ENCODE peak calls at places on chromosomes 12 and 14, in ten cellular contexts. Y is body of pancreas, F is heart right ventricle, L is transverse colon, S is gastrocnemius medialis, O is neural progenitor cell, E is colonic mucosa, U is heart left ventricle, A is testis, W is PC-3. D is an unnamed sample.

GRCh38 chr14:30317729-30318128 is 241.2 kb upstream of the G2E3 start:
- DNase-seq in Y (no peak), F (no peak), L (no peak), S (no peak), O (no peak), E (no peak), U (no peak), A (no peak), W (no peak), D (no peak)

GRCh38 chr12:54357802-54358619 is 6.3 kb downstream of the GPR84 start:
- DNase-seq in Y (no peak), F (no peak), L (peak; percentile 32), S (no peak), O (peak; percentile 22), E (no peak), U (no peak), A (no peak), W (peak; percentile 38), D (no peak)

GRCh38 chr12:2779281-2779680 is 15.5 kb upstream of the FKBP4 start:
- DNase-seq in Y (no peak), F (no peak), L (peak; percentile 41), S (no peak), O (peak; percentile 45), E (no peak), U (no peak), A (no peak), W (no peak), D (no peak)

GRCh38 chr14:69855180-69855817 is 23.9 kb upstream of the SMOC1 start:
- DNase-seq in Y (no peak), F (no peak), L (no peak), S (no peak), O (no peak), E (no peak), U (no peak), A (no peak), W (no peak), D (no peak)

GRCh38 chr12:78863482-78864427 is 819 bp upstream of the SYT1 start:
- DNase-seq in Y (peak; percentile 66), F (peak; percentile 11), L (peak; percentile 38), S (no peak), O (peak; percentile 81), E (peak; percentile 62), U (peak; percentile 17), A (peak; percentile 43), W (peak; percentile 53), D (peak; percentile 14)

GRCh38 chr12:70319632-70320031 is 46.5 kb upstream of the KCNMB4 start:
- DNase-seq in Y (no peak), F (no peak), L (no peak), S (no peak), O (no peak), E (no peak), U (no peak), A (no peak), W (no peak), D (no peak)

GRCh38 chr12:27635349-27635972 is 60.8 kb upstream of the REP15 start:
- DNase-seq in Y (no peak), F (no peak), L (no peak), S (no peak), O (peak; percentile 51), E (no peak), U (no peak), A (no peak), W (peak; percentile 80), D (no peak)

GRCh38 chr12:10672231-10672868 is 1.5 kb downstream of the STYK1 start:
- DNase-seq in Y (no peak), F (no peak), L (peak; percentile 71), S (no peak), O (no peak), E (peak; percentile 78), U (no peak), A (no peak), W (peak; percentile 13), D (no peak)

GRCh38 chr12:10668526-10668925 is 5.3 kb downstream of the STYK1 start:
- DNase-seq in Y (no peak), F (no peak), L (peak; percentile 24), S (no peak), O (no peak), E (no peak), U (no peak), A (no peak), W (no peak), D (no peak)

GRCh38 chr12:67916266-67916970 is 72.8 kb upstream of the IFNG-AS1 start:
- DNase-seq in Y (no peak), F (no peak), L (no peak), S (no peak), O (no peak), E (no peak), U (no peak), A (no peak), W (no peak), D (no peak)

GRCh38 chr12:130945793-130946492 is 7.8 kb upstream of the ADGRD1 start:
- DNase-seq in Y (no peak), F (no peak), L (no peak), S (no peak), O (no peak), E (no peak), U (no peak), A (peak; percentile 47), W (no peak), D (no peak)

GRCh38 chr14:52365071-52365470 is 51.0 kb downstream of the PTGER2 start:
- DNase-seq in Y (no peak), F (no peak), L (no peak), S (no peak), O (no peak), E (no peak), U (no peak), A (no peak), W (no peak), D (no peak)

GRCh38 chr12:123118397-123118945 is 32.4 kb downstream of the PITPNM2 start:
- DNase-seq in Y (no peak), F (no peak), L (peak; percentile 45), S (no peak), O (no peak), E (no peak), U (no peak), A (no peak), W (no peak), D (no peak)

GRCh38 chr12:121958521-121959240 is 40.3 kb downstream of the CFAP251 start:
- DNase-seq in Y (no peak), F (no peak), L (no peak), S (no peak), O (peak; percentile 9), E (no peak), U (no peak), A (no peak), W (no peak), D (no peak)

GRCh38 chr12:13566286-13566685 is 369.8 kb downstream of the EMP1 start:
- DNase-seq in Y (no peak), F (no peak), L (no peak), S (no peak), O (no peak), E (no peak), U (no peak), A (no peak), W (no peak), D (no peak)

GRCh38 chr12:109625131-109625559 is 51.6 kb downstream of the MVK start:
- DNase-seq in Y (no peak), F (no peak), L (no peak), S (peak; percentile 86), O (no peak), E (peak; percentile 20), U (peak; percentile 29), A (peak; percentile 23), W (peak; percentile 62), D (peak; percentile 60)

GRCh38 chr14:101827286-101827685 is 65.8 kb downstream of the PPP2R5C start:
- DNase-seq in Y (no peak), F (no peak), L (no peak), S (no peak), O (no peak), E (no peak), U (no peak), A (no peak), W (no peak), D (no peak)

GRCh38 chr12:132187646-132188450 is 43.6 kb downstream of the NOC4L start:
- DNase-seq in Y (no peak), F (peak; percentile 10), L (no peak), S (no peak), O (no peak), E (no peak), U (no peak), A (no peak), W (no peak), D (no peak)

GRCh38 chr14:100028990-100029677 is 36.1 kb upstream of the EVL start:
- DNase-seq in Y (no peak), F (no peak), L (no peak), S (no peak), O (no peak), E (no peak), U (no peak), A (no peak), W (peak; percentile 21), D (no peak)
- H3K4me1 ChIP-seq in Y (peaks cover 46% of the 10 kb centered on the region), F (peaks cover 36% of the 10 kb centered on the region), L (peaks cover 4% of the 10 kb centered on the region), S (peaks cover 15% of the 10 kb centered on the region), O (no peaks in the 10 kb centered on the region), E (no peaks in the 10 kb centered on the region), U (peaks cover 31% of the 10 kb centered on the region), A (peaks cover 14% of the 10 kb centered on the region), W (peaks cover 48% of the 10 kb centered on the region), D (peaks cover 13% of the 10 kb centered on the region)

GRCh38 chr12:112116232-112117060 is 7.9 kb upstream of the NAA25 start:
- DNase-seq in Y (peak; percentile 83), F (peak; percentile 73), L (peak; percentile 41), S (peak; percentile 36), O (peak; percentile 92), E (peak; percentile 58), U (peak; percentile 81), A (peak; percentile 85), W (no peak), D (peak; percentile 50)
- H3K4me3 ChIP-seq in Y (no peak overlapping the region), F (peak overlapping the region; percentile 25), L (no peak overlapping the region), S (no peak overlapping the region), O (peak overlapping the region; percentile 23), E (no peak overlapping the region), U (peak overlapping the region; percentile 18), A (no peak overlapping the region), W (no peak overlapping the region), D (peak overlapping the region; percentile 38)

GRCh38 chr12:125528300-125528699 is 463.1 kb downstream of the AACS start:
- DNase-seq in Y (no peak), F (no peak), L (no peak), S (no peak), O (no peak), E (no peak), U (no peak), A (no peak), W (no peak), D (no peak)
- TF ChIP-seq CTCF in Y (no peak), F (no peak), L (no peak), S (no peak), O (no peak), E (no peak), U (no peak), A (no peak), W (no peak), D (no peak)

DNA sequence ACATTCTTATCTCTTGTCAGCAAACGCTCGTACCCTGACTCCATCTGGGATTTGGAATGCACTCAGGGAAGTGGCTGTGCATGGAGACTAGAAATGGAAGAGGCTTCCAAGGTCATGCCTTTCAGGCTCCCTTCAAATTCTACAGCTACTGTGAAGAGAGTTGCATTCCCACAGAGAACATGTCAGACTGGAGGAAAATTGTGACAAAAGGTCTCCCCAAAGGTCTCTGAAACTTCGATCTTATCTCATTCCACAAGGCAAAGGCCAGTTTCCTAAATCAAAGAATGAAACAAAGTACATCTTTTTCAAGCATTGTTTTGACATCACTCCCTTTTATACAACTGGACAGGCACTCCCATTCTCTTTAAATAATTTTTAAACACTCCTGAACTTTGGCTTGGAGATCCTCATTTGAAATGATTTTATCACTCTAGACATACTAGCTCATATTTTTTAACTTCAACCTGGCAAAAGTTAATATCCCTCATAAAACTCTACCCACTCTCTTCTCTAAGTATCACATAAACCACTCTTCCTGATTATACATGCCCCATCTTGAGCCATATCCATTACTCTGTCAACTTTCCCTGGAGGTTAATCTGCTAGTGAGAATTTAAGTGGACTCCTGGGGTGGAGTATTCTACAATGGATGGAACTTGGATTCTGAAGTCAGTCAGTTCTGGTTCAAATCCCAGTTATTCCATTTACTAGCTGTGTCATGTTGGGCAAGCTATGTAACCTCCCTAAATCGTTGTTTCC is 218.1 kb upstream of the HMGA2 start:
- DNase-seq in Y (no peak), F (no peak), L (no peak), S (no peak), O (no peak), E (no peak), U (no peak), A (no peak), W (peak; percentile 23), D (no peak)
- H3K4me1 ChIP-seq in Y (peaks cover 12% of the 10 kb centered on the region), F (peaks cover 27% of the 10 kb centered on the region), L (no peaks in the 10 kb centered on the region), S (peaks cover 8% of the 10 kb centered on the region), O (peaks cover 13% of the 10 kb centered on the region), E (peaks cover 7% of the 10 kb centered on the region), U (peaks cover 10% of the 10 kb centered on the region), A (peaks cover 4% of the 10 kb centered on the region), W (peaks cover 96% of the 10 kb centered on the region), D (peaks cover 5% of the 10 kb centered on the region)